ENCODE peak calls at places on chromosome 12, in seven cellular contexts. J is AG09309; E is upper lobe of left lung; P is CD8-positive, alpha-beta T cell; G is progenitor cell of endocrine pancreas; M is neural progenitor cell; W is Calu3. D is an unnamed sample.

GRCh38 chr12:124438415-124439056 is 128.9 kb downstream of the NCOR2 start:
- DNase-seq in J (no peak), E (no peak), P (no peak), G (peak), M (peak), W (peak), D (no peak)

GRCh38 chr12:21429994-21430393 is 7.5 kb upstream of the PYROXD1 start:
- DNase-seq in J (no peak), E (no peak), P (no peak), G (no peak), M (peak), W (no peak), D (no peak)

GRCh38 chr12:47988073-47989022 is 15.9 kb downstream of the COL2A1 start:
- DNase-seq in J (no peak), E (no peak), P (no peak), G (no peak), M (peak), W (no peak), D (peak)

GRCh38 chr12:103470664-103471063 is 25.1 kb downstream of the C12orf42 start:
- DNase-seq in J (no peak), E (no peak), P (no peak), G (no peak), M (no peak), W (no peak), D (no peak)

GRCh38 chr12:17992002-17992656 is 97.9 kb downstream of the RERGL start:
- DNase-seq in J (peak), E (no peak), P (no peak), G (peak), M (peak), W (peak), D (no peak)

GRCh38 chr12:10982244-10982643 is 4.5 kb downstream of the TAS2R50 start:
- DNase-seq in J (no peak), E (no peak), P (peak), G (no peak), M (no peak), W (no peak), D (no peak)

GRCh38 chr12:14836336-14837210 is 6.8 kb downstream of the ART4 start:
- DNase-seq in J (peak), E (no peak), P (no peak), G (no peak), M (no peak), W (peak), D (no peak)

GRCh38 chr12:99721715-99722275 is 74.2 kb downstream of the GARIN6 start:
- DNase-seq in J (no peak), E (no peak), P (no peak), G (no peak), M (no peak), W (no peak), D (no peak)

GRCh38 chr12:81499809-81500208 is 259.3 kb downstream of the PPFIA2 start:
- DNase-seq in J (no peak), E (no peak), P (no peak), G (no peak), M (no peak), W (no peak), D (no peak)

GRCh38 chr12:806116-806805 is 53.9 kb downstream of the WNK1 start:
- DNase-seq in J (peak), E (no peak), P (no peak), G (no peak), M (no peak), W (no peak), D (no peak)

GRCh38 chr12:132490481-132491348 is 764 bp downstream of the FBRSL1 start:
- DNase-seq in J (no peak), E (peak), P (no peak), G (no peak), M (peak), W (no peak), D (no peak)

GRCh38 chr12:41962171-41962572 is 182.5 kb downstream of the GXYLT1 start:
- DNase-seq in J (no peak), E (peak), P (no peak), G (no peak), M (no peak), W (no peak), D (no peak)

GRCh38 chr12:41521872-41522379 is 333.8 kb downstream of the PDZRN4 start:
- DNase-seq in J (peak), E (no peak), P (no peak), G (no peak), M (no peak), W (no peak), D (no peak)

GRCh38 chr12:109387425-109388166 is 39.9 kb downstream of the MYO1H start:
- DNase-seq in J (no peak), E (no peak), P (no peak), G (no peak), M (peak), W (peak), D (no peak)

GRCh38 chr12:132955094-132955932 is 793 bp downstream of the ZNF605 start:
- DNase-seq in J (peak), E (no peak), P (no peak), G (no peak), M (peak), W (peak), D (no peak)

GRCh38 chr12:63809566-63809965 is 29.9 kb downstream of the RXYLT1 start:
- DNase-seq in J (no peak), E (no peak), P (no peak), G (no peak), M (no peak), W (no peak), D (no peak)

GRCh38 chr12:55829967-55830600 is 697 bp upstream of the DNAJC14 start:
- DNase-seq in J (no peak), E (peak), P (peak), G (peak), M (peak), W (no peak), D (peak)

GRCh38 chr12:25295361-25295760 is 44.6 kb upstream of the KRAS start:
- DNase-seq in J (peak), E (no peak), P (no peak), G (no peak), M (no peak), W (no peak), D (no peak)

GRCh38 chr12:26979733-26980132 is 34.5 kb downstream of the TM7SF3 start:
- DNase-seq in J (no peak), E (no peak), P (no peak), G (no peak), M (no peak), W (no peak), D (no peak)

GRCh38 chr12:117498880-117499279 is 137.5 kb upstream of the NOS1 start:
- DNase-seq in J (no peak), E (no peak), P (no peak), G (no peak), M (no peak), W (no peak), D (no peak)

GRCh38 chr12:13425766-13426165 is 229.2 kb downstream of the EMP1 start:
- DNase-seq in J (peak), E (no peak), P (no peak), G (no peak), M (no peak), W (no peak), D (no peak)

GRCh38 chr12:55060470-55060869 is 40.7 kb downstream of the NEUROD4 start:
- DNase-seq in J (no peak), E (no peak), P (no peak), G (no peak), M (no peak), W (no peak), D (no peak)

GRCh38 chr12:124862768-124863408 is 776 bp downstream of the SCARB1 start:
- DNase-seq in J (no peak), E (no peak), P (peak), G (no peak), M (peak), W (peak), D (no peak)

GRCh38 chr12:95615735-95616134 is 64.5 kb upstream of the USP44 start:
- DNase-seq in J (no peak), E (no peak), P (no peak), G (no peak), M (no peak), W (no peak), D (no peak)

GRCh38 chr12:133129368-133130037 is 571 bp downstream of the ZNF891 start:
- DNase-seq in J (no peak), E (peak), P (no peak), G (no peak), M (no peak), W (no peak), D (no peak)

GRCh38 chr12:12717586-12718381 is 616 bp downstream of the CDKN1B start:
- DNase-seq in J (no peak), E (peak), P (peak), G (peak), M (peak), W (no peak), D (peak)

GRCh38 chr12:54173066-54173726 is 15.6 kb downstream of the SMUG1 start:
- DNase-seq in J (no peak), E (peak), P (peak), G (no peak), M (peak), W (peak), D (no peak)

GRCh38 chr12:123761841-123762714 is at the start of gene DNAH10:
- DNase-seq in J (no peak), E (peak), P (peak), G (peak), M (peak), W (peak), D (peak)

GRCh38 chr12:104526320-104526719 is 69.6 kb downstream of the CHST11 start:
- DNase-seq in J (no peak), E (no peak), P (no peak), G (no peak), M (peak), W (no peak), D (no peak)

GRCh38 chr12:43066471-43066870 is 476.9 kb upstream of the PRICKLE1 start:
- DNase-seq in J (no peak), E (no peak), P (no peak), G (no peak), M (peak), W (no peak), D (no peak)

GRCh38 chr12:48961331-48961730 is 4.0 kb upstream of the ARF3 start:
- DNase-seq in J (no peak), E (no peak), P (no peak), G (no peak), M (no peak), W (no peak), D (no peak)

GRCh38 chr12:81797100-81797499 is 38.0 kb upstream of the PPFIA2 start:
- DNase-seq in J (no peak), E (no peak), P (no peak), G (no peak), M (peak), W (no peak), D (no peak)

GRCh38 chr12:106086696-106087095 is 52.1 kb downstream of the NUAK1 start:
- DNase-seq in J (no peak), E (no peak), P (no peak), G (no peak), M (no peak), W (no peak), D (no peak)

DNA sequence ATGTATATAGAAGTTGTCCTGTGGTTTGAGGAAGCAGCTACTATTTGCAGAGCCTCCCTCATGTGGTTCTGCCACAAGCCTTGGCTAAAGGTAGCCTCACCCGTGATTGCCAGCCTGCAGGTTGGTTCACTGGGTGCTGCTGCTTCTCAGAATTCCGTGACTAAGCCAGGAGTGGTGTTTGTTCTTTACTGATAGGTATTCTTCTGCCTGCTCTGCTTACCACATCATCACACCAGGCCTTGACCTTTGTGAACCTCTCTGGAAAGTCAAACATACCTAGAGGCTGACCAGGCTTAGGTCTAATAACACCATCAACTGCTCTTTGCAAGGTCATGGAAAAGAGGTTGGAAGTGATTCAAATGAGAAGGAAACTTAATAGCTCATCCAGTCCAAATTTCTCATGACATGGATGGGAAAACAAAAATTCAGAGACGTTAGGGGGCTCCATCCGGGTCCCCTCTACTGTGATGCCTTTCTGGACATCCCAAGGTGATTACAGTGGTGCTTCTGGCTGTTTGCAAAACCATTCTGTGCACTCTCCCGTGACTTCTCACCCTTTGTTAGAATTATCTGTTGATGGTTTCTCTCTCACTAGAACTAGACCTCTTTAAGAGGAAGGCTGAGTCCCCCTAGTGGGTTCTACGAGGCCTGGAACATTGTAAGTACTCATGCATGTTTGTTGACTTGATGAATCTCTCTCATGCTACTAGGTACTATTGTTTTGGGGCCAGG is 8.5 kb upstream of the SOCS2 start:
- DNase-seq in J (no peak), E (no peak), P (no peak), G (no peak), M (peak), W (peak), D (no peak)
- TF ChIP-seq CTCF in J (peak), E (no peak), P (no peak), G (peak), M (peak), W (no peak), D (no peak)

GRCh38 chr12:110846615-110847566 is at the start of gene CCDC63:
- DNase-seq in J (no peak), E (peak), P (peak), G (peak), M (peak), W (peak), D (peak)
- TF ChIP-seq CTCF in J (peak), E (no peak), P (peak), G (peak), M (peak), W (peak), D (no peak)

GRCh38 chr12:6059221-6059620 is 65.2 kb downstream of the VWF start:
- DNase-seq in J (no peak), E (no peak), P (no peak), G (no peak), M (no peak), W (no peak), D (no peak)

GRCh38 chr12:6058481-6059161 is 65.8 kb downstream of the VWF start:
- DNase-seq in J (no peak), E (no peak), P (no peak), G (no peak), M (no peak), W (no peak), D (no peak)

GRCh38 chr12:6057693-6058092 is 66.8 kb downstream of the VWF start:
- DNase-seq in J (no peak), E (peak), P (no peak), G (peak), M (peak), W (no peak), D (no peak)

GRCh38 chr12:6053541-6053940 is 70.9 kb downstream of the VWF start:
- DNase-seq in J (no peak), E (no peak), P (no peak), G (no peak), M (no peak), W (peak), D (no peak)

GRCh38 chr12:6056406-6057211 is 67.9 kb downstream of the VWF start:
- DNase-seq in J (no peak), E (peak), P (peak), G (no peak), M (peak), W (no peak), D (no peak)
- TF ChIP-seq CTCF in J (peak), E (no peak), P (peak), G (peak), M (peak), W (peak), D (no peak)

GRCh38 chr12:66903782-66904396 is 225.0 kb upstream of the GRIP1 start:
- DNase-seq in J (no peak), E (no peak), P (no peak), G (no peak), M (no peak), W (no peak), D (no peak)
- TF ChIP-seq CTCF in J (no peak), E (no peak), P (no peak), G (no peak), M (peak), W (no peak), D (no peak)

GRCh38 chr12:77407951-77408350 is 342.6 kb upstream of the E2F7 start:
- DNase-seq in J (no peak), E (no peak), P (no peak), G (no peak), M (no peak), W (no peak), D (no peak)
- TF ChIP-seq CTCF in J (no peak), E (no peak), P (no peak), G (no peak), M (no peak), W (no peak), D (no peak)

DNA sequence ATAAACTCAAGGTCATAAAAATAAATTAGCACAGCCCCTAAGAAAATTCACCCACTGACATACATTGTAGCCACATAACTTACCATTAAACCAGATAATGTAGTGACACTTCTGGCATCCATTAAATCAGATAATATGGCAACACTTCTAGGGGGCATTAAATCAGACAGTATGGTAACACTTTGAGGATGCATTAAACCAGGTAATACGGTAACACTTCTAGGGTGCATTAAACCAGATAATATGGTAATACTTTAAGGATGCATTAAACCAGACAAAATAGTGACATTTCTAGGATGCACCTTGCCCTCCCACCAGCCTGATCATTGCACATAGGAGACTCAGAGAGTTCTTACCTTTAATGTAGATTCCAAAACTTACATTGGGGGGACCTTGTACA is 1220.5 kb upstream of the TMEM132C start:
- DNase-seq in J (no peak), E (no peak), P (no peak), G (no peak), M (no peak), W (no peak), D (no peak)
- TF ChIP-seq CTCF in J (no peak), E (no peak), P (no peak), G (no peak), M (no peak), W (no peak), D (no peak)

GRCh38 chr12:52090291-52090690 is 10.8 kb downstream of the SMIM41 start:
- DNase-seq in J (no peak), E (peak), P (no peak), G (no peak), M (no peak), W (no peak), D (no peak)

GRCh38 chr12:52089491-52089890 is 10.0 kb downstream of the SMIM41 start:
- DNase-seq in J (no peak), E (peak), P (no peak), G (no peak), M (no peak), W (no peak), D (no peak)

GRCh38 chr12:52086366-52086765 is 6.9 kb downstream of the SMIM41 start:
- DNase-seq in J (no peak), E (peak), P (no peak), G (no peak), M (no peak), W (no peak), D (no peak)

GRCh38 chr12:52086944-52087835 is 7.7 kb downstream of the SMIM41 start:
- DNase-seq in J (no peak), E (peak), P (no peak), G (no peak), M (no peak), W (no peak), D (no peak)

GRCh38 chr12:52087961-52088820 is 8.7 kb downstream of the SMIM41 start:
- DNase-seq in J (no peak), E (peak), P (no peak), G (no peak), M (no peak), W (no peak), D (no peak)
- TF ChIP-seq CTCF in J (no peak), E (no peak), P (no peak), G (no peak), M (no peak), W (no peak), D (no peak)

GRCh38 chr12:69676257-69677012 is 22.7 kb downstream of the BEST3 start:
- DNase-seq in J (no peak), E (no peak), P (no peak), G (no peak), M (no peak), W (no peak), D (no peak)
- TF ChIP-seq CTCF in J (no peak), E (no peak), P (no peak), G (peak), M (peak), W (no peak), D (no peak)

GRCh38 chr12:6699259-6699988 is 1.2 kb downstream of the PIANP start:
- DNase-seq in J (no peak), E (no peak), P (no peak), G (no peak), M (no peak), W (no peak), D (no peak)
- TF ChIP-seq CTCF in J (no peak), E (no peak), P (no peak), G (no peak), M (no peak), W (no peak), D (no peak)

DNA sequence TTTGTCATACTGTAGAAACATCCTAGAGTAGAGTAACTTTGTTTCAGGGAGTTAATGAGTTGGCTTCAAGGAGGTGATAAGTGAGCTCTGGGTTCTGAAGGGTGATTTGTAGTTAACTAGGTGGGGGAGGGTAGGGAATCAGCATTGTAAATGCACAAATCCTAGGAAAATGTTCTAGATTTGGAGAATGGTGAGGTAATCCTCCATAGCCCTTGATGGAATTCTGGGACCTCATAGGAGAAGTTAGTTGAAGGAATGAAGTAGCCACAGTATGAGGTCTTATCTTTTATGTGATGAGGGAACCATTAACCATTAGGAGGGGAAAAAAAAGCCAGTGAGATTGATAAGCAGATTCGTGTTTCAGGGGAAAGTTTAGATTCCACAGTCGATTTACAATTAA is 8.0 kb downstream of the CNOT2 start:
- DNase-seq in J (no peak), E (no peak), P (no peak), G (no peak), M (no peak), W (no peak), D (no peak)
- TF ChIP-seq CTCF in J (no peak), E (no peak), P (no peak), G (no peak), M (no peak), W (no peak), D (no peak)